ENCODE peak calls at places on chromosomes 13 and 19, in ten cellular contexts. One of them, this sample, is unnamed.
A peak's percentile ranks its signal among the peaks of the same experiment; 100 is the strongest.

GRCh38 chr19:51440846-51441409 is 17.3 kb downstream of the SIGLEC8 start:
- DNase-seq in HCT116: no peak
- DNase-seq in gastrocnemius medialis: no peak
- DNase-seq in adrenal gland: no peak
- DNase-seq in tibial nerve: no peak
- DNase-seq in transverse colon: no peak
- DNase-seq in A549: peak; percentile 24
- DNase-seq in sigmoid colon: peak; percentile 70
- DNase-seq in esophagus squamous epithelium: no peak
- DNase-seq in uterus: no peak
- DNase-seq in this sample: no peak

GRCh38 chr19:3324405-3324856 is 42.0 kb upstream of the NFIC start:
- DNase-seq in HCT116: peak; percentile 54
- DNase-seq in uterus: no peak
- DNase-seq in sigmoid colon: peak; percentile 80
- DNase-seq in transverse colon: peak; percentile 78
- DNase-seq in esophagus squamous epithelium: no peak
- DNase-seq in tibial nerve: peak; percentile 55
- DNase-seq in A549: peak; percentile 57
- DNase-seq in adrenal gland: peak; percentile 67
- DNase-seq in gastrocnemius medialis: no peak
- DNase-seq in this sample: peak; percentile 44

GRCh38 chr13:43087960-43088580 is 64.7 kb downstream of the DNAJC15 start:
- DNase-seq in transverse colon: no peak
- DNase-seq in adrenal gland: no peak
- DNase-seq in HCT116: no peak
- DNase-seq in uterus: no peak
- DNase-seq in tibial nerve: no peak
- DNase-seq in esophagus squamous epithelium: no peak
- DNase-seq in gastrocnemius medialis: no peak
- DNase-seq in A549: no peak
- DNase-seq in sigmoid colon: no peak
- DNase-seq in this sample: no peak

GRCh38 chr19:16714702-16715294 is 4.8 kb upstream of the NWD1 start:
- DNase-seq in A549: peak; percentile 52
- DNase-seq in tibial nerve: peak; percentile 27
- DNase-seq in esophagus squamous epithelium: no peak
- DNase-seq in HCT116: peak; percentile 48
- DNase-seq in uterus: no peak
- DNase-seq in sigmoid colon: no peak
- DNase-seq in adrenal gland: peak; percentile 30
- DNase-seq in transverse colon: peak; percentile 72
- DNase-seq in gastrocnemius medialis: no peak
- DNase-seq in this sample: no peak

GRCh38 chr19:31325342-31325741 is 23.9 kb downstream of the TSHZ3 start:
- DNase-seq in tibial nerve: no peak
- DNase-seq in esophagus squamous epithelium: no peak
- DNase-seq in adrenal gland: no peak
- DNase-seq in sigmoid colon: no peak
- DNase-seq in transverse colon: no peak
- DNase-seq in A549: no peak
- DNase-seq in gastrocnemius medialis: no peak
- DNase-seq in HCT116: no peak
- DNase-seq in uterus: no peak
- DNase-seq in this sample: no peak

GRCh38 chr19:2270157-2270571 is 11.8 kb downstream of the PEAK3 start:
- DNase-seq in gastrocnemius medialis: no peak
- DNase-seq in esophagus squamous epithelium: no peak
- DNase-seq in adrenal gland: peak; percentile 77
- DNase-seq in tibial nerve: no peak
- DNase-seq in A549: no peak
- DNase-seq in sigmoid colon: peak; percentile 85
- DNase-seq in HCT116: no peak
- DNase-seq in transverse colon: peak; percentile 54
- DNase-seq in uterus: peak; percentile 51
- DNase-seq in this sample: peak; percentile 73

GRCh38 chr19:15454371-15454800 is 4.6 kb upstream of the WIZ start:
- DNase-seq in tibial nerve: no peak
- DNase-seq in sigmoid colon: no peak
- DNase-seq in transverse colon: no peak
- DNase-seq in uterus: no peak
- DNase-seq in adrenal gland: no peak
- DNase-seq in HCT116: no peak
- DNase-seq in gastrocnemius medialis: no peak
- DNase-seq in A549: peak; percentile 38
- DNase-seq in esophagus squamous epithelium: no peak
- DNase-seq in this sample: no peak

GRCh38 chr13:25598421-25598820 is 226.6 kb downstream of the ATP8A2 start:
- DNase-seq in uterus: no peak
- DNase-seq in esophagus squamous epithelium: no peak
- DNase-seq in HCT116: no peak
- DNase-seq in A549: no peak
- DNase-seq in sigmoid colon: no peak
- DNase-seq in adrenal gland: no peak
- DNase-seq in tibial nerve: no peak
- DNase-seq in transverse colon: no peak
- DNase-seq in gastrocnemius medialis: no peak
- DNase-seq in this sample: no peak

GRCh38 chr19:4622695-4623421 is 16.5 kb upstream of the TNFAIP8L1 start:
- DNase-seq in gastrocnemius medialis: no peak
- DNase-seq in sigmoid colon: no peak
- DNase-seq in adrenal gland: no peak
- DNase-seq in HCT116: no peak
- DNase-seq in A549: no peak
- DNase-seq in tibial nerve: no peak
- DNase-seq in transverse colon: no peak
- DNase-seq in uterus: no peak
- DNase-seq in esophagus squamous epithelium: no peak
- DNase-seq in this sample: no peak

GRCh38 chr13:27923794-27924528 is 4.2 kb downstream of the PDX1 start:
- DNase-seq in transverse colon: no peak
- DNase-seq in sigmoid colon: no peak
- DNase-seq in esophagus squamous epithelium: no peak
- DNase-seq in tibial nerve: no peak
- DNase-seq in adrenal gland: no peak
- DNase-seq in HCT116: no peak
- DNase-seq in A549: no peak
- DNase-seq in gastrocnemius medialis: no peak
- DNase-seq in uterus: no peak
- DNase-seq in this sample: no peak

DNA sequence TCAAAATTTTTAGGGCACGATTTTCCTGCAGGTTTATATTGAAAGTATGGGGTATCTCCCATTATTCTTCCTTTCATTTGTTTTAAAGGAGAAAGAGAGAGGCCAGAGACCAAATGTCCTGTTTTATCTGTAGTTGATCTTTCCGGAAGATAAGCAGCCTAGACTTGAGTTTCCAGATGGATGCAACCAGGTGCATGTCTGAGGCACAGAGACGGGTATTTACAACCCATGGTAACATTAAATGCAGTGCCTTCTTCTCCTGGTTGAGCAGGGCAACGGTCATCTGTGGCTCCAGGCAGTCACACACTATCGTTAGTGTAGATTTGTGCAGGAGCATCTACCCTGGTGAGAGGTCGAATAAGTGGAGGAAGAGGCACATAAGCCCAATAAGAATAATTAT is 1507.1 kb downstream of the UQCRFS1 start:
- DNase-seq in HCT116: no peak
- DNase-seq in uterus: no peak
- DNase-seq in adrenal gland: no peak
- DNase-seq in A549: no peak
- DNase-seq in tibial nerve: no peak
- DNase-seq in transverse colon: no peak
- DNase-seq in esophagus squamous epithelium: no peak
- DNase-seq in gastrocnemius medialis: no peak
- DNase-seq in sigmoid colon: no peak
- DNase-seq in this sample: no peak
- H3K9me3 ChIP-seq in HCT116: no peaks in the 10 kb centered on the region
- H3K9me3 ChIP-seq in uterus: no peaks in the 10 kb centered on the region
- H3K9me3 ChIP-seq in adrenal gland: no peaks in the 10 kb centered on the region
- H3K9me3 ChIP-seq in A549: peaks cover 47% of the 10 kb centered on the region
- H3K9me3 ChIP-seq in tibial nerve: no peaks in the 10 kb centered on the region
- H3K9me3 ChIP-seq in transverse colon: peaks cover 10% of the 10 kb centered on the region
- H3K9me3 ChIP-seq in esophagus squamous epithelium: peaks cover 4% of the 10 kb centered on the region
- H3K9me3 ChIP-seq in gastrocnemius medialis: no peaks in the 10 kb centered on the region
- H3K9me3 ChIP-seq in sigmoid colon: peaks cover 6% of the 10 kb centered on the region
- H3K9me3 ChIP-seq in this sample: no peaks in the 10 kb centered on the region

DNA sequence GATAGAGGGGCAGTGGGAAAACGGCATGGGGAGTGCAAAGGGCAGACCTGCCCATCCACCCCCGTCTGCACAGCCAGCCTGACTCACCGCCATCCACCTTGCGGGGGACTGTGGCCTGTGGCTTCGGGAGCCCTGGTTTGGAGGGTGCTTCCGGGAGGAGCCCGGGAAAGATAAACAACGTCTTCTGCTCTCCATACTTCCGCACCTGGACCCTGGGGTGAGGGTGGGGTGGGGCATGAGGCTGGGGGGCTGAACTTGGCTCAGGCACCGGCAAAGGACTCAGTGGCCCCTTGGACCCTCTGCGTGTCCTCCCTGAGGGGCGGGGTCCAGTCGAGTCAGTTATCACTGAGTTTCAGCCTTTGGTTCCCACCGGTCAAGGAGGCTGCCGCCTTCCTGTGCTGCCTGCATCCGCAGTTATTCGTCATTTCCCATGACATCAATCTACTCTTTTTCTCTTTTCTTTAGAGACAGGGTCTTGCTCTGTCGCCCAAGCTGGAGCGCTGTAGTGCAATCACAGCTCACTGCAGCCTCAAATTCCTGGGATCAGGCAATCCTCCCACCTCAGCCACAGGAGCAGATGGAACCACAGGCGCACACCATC is 3.2 kb downstream of the GPR108 start:
- DNase-seq in esophagus squamous epithelium: no peak
- DNase-seq in sigmoid colon: no peak
- DNase-seq in A549: no peak
- DNase-seq in gastrocnemius medialis: no peak
- DNase-seq in HCT116: no peak
- DNase-seq in adrenal gland: no peak
- DNase-seq in tibial nerve: no peak
- DNase-seq in uterus: no peak
- DNase-seq in transverse colon: no peak
- DNase-seq in this sample: no peak
- TF ChIP-seq POLR2A in esophagus squamous epithelium: no peak
- TF ChIP-seq POLR2A in sigmoid colon: no peak
- TF ChIP-seq POLR2A in A549: no peak
- TF ChIP-seq POLR2A in gastrocnemius medialis: no peak
- TF ChIP-seq POLR2A in HCT116: no peak
- TF ChIP-seq POLR2A in adrenal gland: no peak
- TF ChIP-seq POLR2A in tibial nerve: no peak
- TF ChIP-seq POLR2A in uterus: no peak
- TF ChIP-seq POLR2A in transverse colon: no peak
- TF ChIP-seq POLR2A in this sample: no peak

GRCh38 chr19:56643460-56643763 is 453 bp downstream of the SMIM17 start:
- DNase-seq in esophagus squamous epithelium: no peak
- DNase-seq in HCT116: no peak
- DNase-seq in uterus: no peak
- DNase-seq in adrenal gland: no peak
- DNase-seq in A549: no peak
- DNase-seq in gastrocnemius medialis: no peak
- DNase-seq in sigmoid colon: no peak
- DNase-seq in tibial nerve: no peak
- DNase-seq in transverse colon: no peak
- DNase-seq in this sample: no peak

GRCh38 chr19:56639217-56639616 is 3.7 kb upstream of the SMIM17 start:
- DNase-seq in adrenal gland: no peak
- DNase-seq in sigmoid colon: no peak
- DNase-seq in esophagus squamous epithelium: no peak
- DNase-seq in tibial nerve: no peak
- DNase-seq in uterus: no peak
- DNase-seq in gastrocnemius medialis: no peak
- DNase-seq in A549: no peak
- DNase-seq in transverse colon: no peak
- DNase-seq in HCT116: no peak
- DNase-seq in this sample: no peak

GRCh38 chr19:56637976-56638555 is 4.9 kb upstream of the SMIM17 start:
- DNase-seq in sigmoid colon: no peak
- DNase-seq in esophagus squamous epithelium: no peak
- DNase-seq in gastrocnemius medialis: no peak
- DNase-seq in tibial nerve: no peak
- DNase-seq in adrenal gland: peak; percentile 85
- DNase-seq in transverse colon: no peak
- DNase-seq in uterus: peak; percentile 23
- DNase-seq in A549: peak; percentile 62
- DNase-seq in HCT116: no peak
- DNase-seq in this sample: peak; percentile 91

GRCh38 chr19:56642711-56643459 is at the start of gene SMIM17:
- DNase-seq in HCT116: no peak
- DNase-seq in adrenal gland: no peak
- DNase-seq in sigmoid colon: no peak
- DNase-seq in esophagus squamous epithelium: no peak
- DNase-seq in uterus: no peak
- DNase-seq in A549: no peak
- DNase-seq in gastrocnemius medialis: no peak
- DNase-seq in tibial nerve: no peak
- DNase-seq in transverse colon: no peak
- DNase-seq in this sample: no peak
- H3K9me3 ChIP-seq in HCT116: peaks cover 8% of the 10 kb centered on the region
- H3K9me3 ChIP-seq in adrenal gland: no peaks in the 10 kb centered on the region
- H3K9me3 ChIP-seq in sigmoid colon: peaks cover 2% of the 10 kb centered on the region
- H3K9me3 ChIP-seq in esophagus squamous epithelium: peaks cover 16% of the 10 kb centered on the region
- H3K9me3 ChIP-seq in uterus: no peaks in the 10 kb centered on the region
- H3K9me3 ChIP-seq in A549: peaks cover 67% of the 10 kb centered on the region
- H3K9me3 ChIP-seq in gastrocnemius medialis: no peaks in the 10 kb centered on the region
- H3K9me3 ChIP-seq in tibial nerve: no peaks in the 10 kb centered on the region
- H3K9me3 ChIP-seq in transverse colon: peaks cover 20% of the 10 kb centered on the region
- H3K9me3 ChIP-seq in this sample: no peaks in the 10 kb centered on the region

DNA sequence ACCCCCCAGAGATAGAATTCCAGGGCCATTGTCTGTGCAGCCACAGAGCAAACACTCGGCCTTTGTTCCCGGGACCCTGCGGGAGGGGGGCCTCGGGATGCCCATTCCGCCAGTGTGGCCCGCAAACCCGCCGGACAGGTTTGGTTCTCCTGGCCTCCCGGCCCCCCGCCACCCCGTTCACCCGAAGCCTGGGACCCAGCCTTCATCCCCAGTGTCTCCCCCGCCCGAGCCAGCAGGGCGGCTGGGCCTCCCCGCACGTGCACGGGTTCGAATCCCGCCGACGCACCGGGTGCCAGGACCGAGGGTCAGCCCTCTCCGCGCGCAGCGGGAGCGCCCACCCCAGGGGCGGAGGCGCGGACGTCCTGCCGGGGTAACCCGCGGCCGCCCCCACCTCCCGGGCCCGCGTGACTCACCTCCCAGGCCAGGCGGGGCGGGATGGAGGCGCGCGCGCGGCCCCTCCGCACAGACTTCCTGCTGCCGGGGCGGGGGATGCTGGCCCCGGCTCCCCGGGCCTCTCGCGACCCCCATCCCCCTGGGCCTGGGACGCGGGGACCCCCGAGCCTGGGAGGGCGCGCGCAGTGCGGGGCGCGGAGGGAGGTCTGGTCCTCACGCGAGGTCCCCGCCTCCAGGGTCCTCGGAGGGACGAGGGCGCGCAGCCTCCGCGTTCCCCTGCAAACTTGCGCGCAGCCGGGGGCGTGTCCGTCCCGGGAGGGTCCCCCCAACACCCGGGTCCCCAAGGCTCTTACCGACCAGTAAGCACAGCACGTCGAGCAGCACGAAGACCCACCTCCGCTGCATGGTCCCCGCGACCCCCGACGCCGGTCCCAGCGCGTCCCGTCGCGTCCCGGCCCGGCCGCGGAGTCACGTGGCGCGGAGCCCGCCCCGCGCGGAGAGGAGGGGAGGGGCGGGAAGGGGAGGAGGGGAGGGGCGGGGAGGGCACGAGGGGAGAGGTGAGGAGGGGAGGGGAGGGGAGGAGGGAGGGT is at the start of gene PLPP2:
- DNase-seq in adrenal gland: no peak
- DNase-seq in gastrocnemius medialis: no peak
- DNase-seq in transverse colon: peak; percentile 77
- DNase-seq in esophagus squamous epithelium: no peak
- DNase-seq in sigmoid colon: no peak
- DNase-seq in A549: peak; percentile 62
- DNase-seq in uterus: peak; percentile 57
- DNase-seq in tibial nerve: no peak
- DNase-seq in HCT116: no peak
- DNase-seq in this sample: no peak
- TF ChIP-seq POLR2A in adrenal gland: no peak
- TF ChIP-seq POLR2A in gastrocnemius medialis: no peak
- TF ChIP-seq POLR2A in transverse colon: no peak
- TF ChIP-seq POLR2A in esophagus squamous epithelium: no peak
- TF ChIP-seq POLR2A in sigmoid colon: no peak
- TF ChIP-seq POLR2A in A549: peak; percentile 33
- TF ChIP-seq POLR2A in uterus: no peak
- TF ChIP-seq POLR2A in tibial nerve: no peak
- TF ChIP-seq POLR2A in HCT116: no peak
- TF ChIP-seq POLR2A in this sample: no peak